ENCODE peak calls at places on chromosomes 3 and 15, in eight cellular contexts. R, V, P, W, S, E, H and B are unnamed samples.

GRCh38 chr3:71583569-71584215 is at the start of gene FOXP1:
- DNase-seq in R (peak; percentile 78), V (peak; percentile 33), P (peak; percentile 51), W (peak; percentile 90), S (peak; percentile 57), E (peak; percentile 87), H (peak; percentile 79), B (no peak)

GRCh38 chr3:71616571-71617021 is 33.1 kb upstream of the FOXP1 start:
- DNase-seq in R (no peak), V (no peak), P (no peak), W (no peak), S (no peak), E (no peak), H (no peak), B (no peak)

GRCh38 chr3:64741344-64741743 is 53.5 kb upstream of the ADAMTS9 start:
- DNase-seq in R (no peak), V (no peak), P (peak; percentile 18), W (no peak), S (no peak), E (peak; percentile 48), H (no peak), B (no peak)

GRCh38 chr3:42898896-42899675 is 6.9 kb upstream of the ZNF662 start:
- DNase-seq in R (no peak), V (no peak), P (no peak), W (no peak), S (no peak), E (no peak), H (no peak), B (no peak)

GRCh38 chr3:16171825-16172224 is 2.7 kb upstream of the GALNT15 start:
- DNase-seq in R (no peak), V (no peak), P (no peak), W (no peak), S (no peak), E (no peak), H (no peak), B (no peak)

GRCh38 chr3:11655188-11655928 is 11.6 kb upstream of the VGLL4 start:
- DNase-seq in R (no peak), V (peak; percentile 13), P (no peak), W (no peak), S (no peak), E (no peak), H (peak; percentile 73), B (peak; percentile 33)

GRCh38 chr3:5010140-5010539 is 30.9 kb downstream of the BHLHE40 start:
- DNase-seq in R (no peak), V (no peak), P (no peak), W (no peak), S (no peak), E (no peak), H (no peak), B (no peak)

GRCh38 chr3:62445267-62445666 is 71.9 kb upstream of the FEZF2 start:
- DNase-seq in R (peak; percentile 13), V (peak; percentile 5), P (peak; percentile 21), W (no peak), S (no peak), E (no peak), H (no peak), B (no peak)

GRCh38 chr3:71074416-71074815 is 509.1 kb downstream of the FOXP1 start:
- DNase-seq in R (no peak), V (no peak), P (no peak), W (no peak), S (no peak), E (no peak), H (no peak), B (no peak)

GRCh38 chr3:69012111-69012835 is 1.2 kb downstream of the EOGT start:
- DNase-seq in R (no peak), V (no peak), P (peak; percentile 39), W (peak; percentile 74), S (no peak), E (peak; percentile 62), H (no peak), B (no peak)

GRCh38 chr3:150278843-150279341 is 129.2 kb upstream of the TSC22D2 start:
- DNase-seq in R (no peak), V (no peak), P (no peak), W (no peak), S (no peak), E (no peak), H (no peak), B (no peak)

GRCh38 chr3:196968233-196969000 is at the start of gene PIGZ:
- DNase-seq in R (peak; percentile 30), V (no peak), P (no peak), W (peak; percentile 78), S (peak; percentile 16), E (peak; percentile 65), H (peak; percentile 86), B (no peak)

GRCh38 chr3:186589856-186590579 is 19.5 kb downstream of the DNAJB11 start:
- DNase-seq in R (peak; percentile 36), V (no peak), P (peak; percentile 39), W (peak; percentile 72), S (no peak), E (no peak), H (no peak), B (no peak)

GRCh38 chr3:70053293-70053692 is 53.8 kb downstream of the SAMMSON start:
- DNase-seq in R (no peak), V (no peak), P (no peak), W (no peak), S (no peak), E (no peak), H (no peak), B (peak; percentile 9)

GRCh38 chr3:167958141-167958540 is 137.6 kb downstream of the GOLIM4 start:
- DNase-seq in R (no peak), V (no peak), P (peak; percentile 4), W (no peak), S (no peak), E (no peak), H (no peak), B (no peak)

GRCh38 chr15:46442196-46442595 is 807.4 kb downstream of the SQOR start:
- DNase-seq in R (no peak), V (no peak), P (peak; percentile 26), W (no peak), S (no peak), E (no peak), H (peak; percentile 1), B (no peak)

GRCh38 chr3:43726511-43726910 is 35.8 kb downstream of the ABHD5 start:
- DNase-seq in R (no peak), V (no peak), P (peak; percentile 69), W (no peak), S (no peak), E (no peak), H (no peak), B (no peak)

GRCh38 chr3:153115326-153115725 is 46.7 kb upstream of the RAP2B start:
- DNase-seq in R (no peak), V (no peak), P (no peak), W (no peak), S (no peak), E (no peak), H (no peak), B (no peak)

GRCh38 chr3:8509961-8510360 is 8.3 kb downstream of the LMCD1 start:
- DNase-seq in R (no peak), V (no peak), P (peak; percentile 95), W (no peak), S (no peak), E (no peak), H (no peak), B (no peak)

GRCh38 chr3:64836097-64836496 is 148.3 kb upstream of the ADAMTS9 start:
- DNase-seq in R (no peak), V (no peak), P (no peak), W (no peak), S (no peak), E (no peak), H (no peak), B (no peak)

GRCh38 chr15:100192092-100192695 is 149.6 kb downstream of the ADAMTS17 start:
- DNase-seq in R (no peak), V (no peak), P (no peak), W (no peak), S (no peak), E (no peak), H (peak; percentile 32), B (no peak)

GRCh38 chr3:38552364-38552763 is 56.2 kb downstream of the EXOG start:
- DNase-seq in R (no peak), V (no peak), P (no peak), W (no peak), S (no peak), E (no peak), H (no peak), B (no peak)

GRCh38 chr3:150434263-150434662 is 26.2 kb downstream of the TSC22D2 start:
- DNase-seq in R (no peak), V (no peak), P (no peak), W (no peak), S (no peak), E (no peak), H (no peak), B (no peak)

GRCh38 chr15:70140543-70141375 is 43.0 kb upstream of the TLE3 start:
- DNase-seq in R (peak; percentile 50), V (peak; percentile 2), P (peak; percentile 48), W (peak; percentile 81), S (peak; percentile 5), E (peak; percentile 75), H (no peak), B (peak; percentile 23)

GRCh38 chr3:136390574-136390973 is 140.4 kb downstream of the PCCB start:
- DNase-seq in R (no peak), V (no peak), P (no peak), W (no peak), S (no peak), E (no peak), H (no peak), B (no peak)

GRCh38 chr15:99409097-99409473 is 156.7 kb upstream of the MEF2A start:
- DNase-seq in R (peak; percentile 26), V (no peak), P (peak; percentile 29), W (peak; percentile 81), S (no peak), E (peak; percentile 78), H (peak; percentile 70), B (no peak)

GRCh38 chr15:90686435-90687218 is 30.5 kb upstream of the BLM start:
- DNase-seq in R (peak; percentile 58), V (peak; percentile 42), P (no peak), W (no peak), S (no peak), E (no peak), H (no peak), B (peak; percentile 74)